ENCODE peak calls at places on chromosomes 3 and 15, in nine cellular contexts. One of them, this sample, is unnamed.

GRCh38 chr3:186394566-186395217 is 32.7 kb upstream of the DGKG start:
- DNase-seq in astrocyte: peak; percentile 53
- DNase-seq in ovary: no peak
- DNase-seq in retinal pigment epithelial cell: no peak
- DNase-seq in GM12878: no peak
- DNase-seq in GM23338: no peak
- DNase-seq in lung: no peak
- DNase-seq in endodermal cell: no peak
- DNase-seq in HFF-Myc: no peak
- DNase-seq in this sample: no peak

GRCh38 chr3:49020335-49021212 is 1.3 kb upstream of the NDUFAF3 start:
- DNase-seq in astrocyte: no peak
- DNase-seq in ovary: peak; percentile 64
- DNase-seq in retinal pigment epithelial cell: no peak
- DNase-seq in GM12878: no peak
- DNase-seq in GM23338: peak; percentile 66
- DNase-seq in lung: peak; percentile 61
- DNase-seq in endodermal cell: peak; percentile 72
- DNase-seq in HFF-Myc: no peak
- DNase-seq in this sample: no peak

GRCh38 chr15:43998607-43999006 is 171.8 kb downstream of the WDR76 start:
- DNase-seq in astrocyte: peak; percentile 75
- DNase-seq in ovary: no peak
- DNase-seq in retinal pigment epithelial cell: peak; percentile 62
- DNase-seq in GM12878: no peak
- DNase-seq in GM23338: peak; percentile 24
- DNase-seq in lung: no peak
- DNase-seq in endodermal cell: no peak
- DNase-seq in HFF-Myc: no peak
- DNase-seq in this sample: no peak

GRCh38 chr15:69193948-69194827 is 33.8 kb downstream of the GLCE start:
- DNase-seq in astrocyte: peak; percentile 62
- DNase-seq in ovary: no peak
- DNase-seq in retinal pigment epithelial cell: no peak
- DNase-seq in GM12878: no peak
- DNase-seq in GM23338: no peak
- DNase-seq in lung: no peak
- DNase-seq in endodermal cell: no peak
- DNase-seq in HFF-Myc: peak; percentile 16
- DNase-seq in this sample: no peak

GRCh38 chr3:58899159-58899952 is 150.5 kb downstream of the CFAP20DC start:
- DNase-seq in astrocyte: peak; percentile 36
- DNase-seq in ovary: peak; percentile 19
- DNase-seq in retinal pigment epithelial cell: no peak
- DNase-seq in GM12878: peak; percentile 63
- DNase-seq in GM23338: no peak
- DNase-seq in lung: peak; percentile 49
- DNase-seq in endodermal cell: peak; percentile 47
- DNase-seq in HFF-Myc: peak; percentile 38
- DNase-seq in this sample: no peak

GRCh38 chr15:78930577-78931388 is 14.1 kb downstream of the CTSH start:
- DNase-seq in astrocyte: peak; percentile 95
- DNase-seq in ovary: no peak
- DNase-seq in retinal pigment epithelial cell: peak; percentile 91
- DNase-seq in GM12878: no peak
- DNase-seq in GM23338: no peak
- DNase-seq in lung: no peak
- DNase-seq in endodermal cell: peak; percentile 37
- DNase-seq in HFF-Myc: peak; percentile 81
- DNase-seq in this sample: peak; percentile 77

GRCh38 chr15:44812029-44812517 is 75.7 kb downstream of the TRIM69 start:
- DNase-seq in astrocyte: no peak
- DNase-seq in ovary: no peak
- DNase-seq in retinal pigment epithelial cell: no peak
- DNase-seq in GM12878: no peak
- DNase-seq in GM23338: no peak
- DNase-seq in lung: no peak
- DNase-seq in endodermal cell: no peak
- DNase-seq in HFF-Myc: no peak
- DNase-seq in this sample: no peak

GRCh38 chr3:10557783-10558373 is 52.5 kb upstream of the ATP2B2 start:
- DNase-seq in astrocyte: peak; percentile 52
- DNase-seq in ovary: no peak
- DNase-seq in retinal pigment epithelial cell: no peak
- DNase-seq in GM12878: no peak
- DNase-seq in GM23338: no peak
- DNase-seq in lung: no peak
- DNase-seq in endodermal cell: peak; percentile 30
- DNase-seq in HFF-Myc: peak; percentile 15
- DNase-seq in this sample: no peak

GRCh38 chr3:119663885-119664284 is 3.5 kb upstream of the POPDC2 start:
- DNase-seq in astrocyte: no peak
- DNase-seq in ovary: no peak
- DNase-seq in retinal pigment epithelial cell: no peak
- DNase-seq in GM12878: no peak
- DNase-seq in GM23338: no peak
- DNase-seq in lung: no peak
- DNase-seq in endodermal cell: no peak
- DNase-seq in HFF-Myc: no peak
- DNase-seq in this sample: no peak

GRCh38 chr15:69232144-69232543 is 66.6 kb upstream of the PAQR5 start:
- DNase-seq in astrocyte: peak; percentile 0
- DNase-seq in ovary: no peak
- DNase-seq in retinal pigment epithelial cell: no peak
- DNase-seq in GM12878: no peak
- DNase-seq in GM23338: no peak
- DNase-seq in lung: no peak
- DNase-seq in endodermal cell: no peak
- DNase-seq in HFF-Myc: no peak
- DNase-seq in this sample: no peak

GRCh38 chr15:26106556-26106955 is 243.4 kb upstream of the ATP10A start:
- DNase-seq in astrocyte: no peak
- DNase-seq in ovary: no peak
- DNase-seq in retinal pigment epithelial cell: no peak
- DNase-seq in GM12878: no peak
- DNase-seq in GM23338: no peak
- DNase-seq in lung: no peak
- DNase-seq in endodermal cell: no peak
- DNase-seq in HFF-Myc: no peak
- DNase-seq in this sample: no peak

GRCh38 chr3:170178631-170179030 is 2.9 kb downstream of the PHC3 start:
- DNase-seq in astrocyte: no peak
- DNase-seq in ovary: no peak
- DNase-seq in retinal pigment epithelial cell: no peak
- DNase-seq in GM12878: no peak
- DNase-seq in GM23338: no peak
- DNase-seq in lung: no peak
- DNase-seq in endodermal cell: no peak
- DNase-seq in HFF-Myc: no peak
- DNase-seq in this sample: no peak

DNA sequence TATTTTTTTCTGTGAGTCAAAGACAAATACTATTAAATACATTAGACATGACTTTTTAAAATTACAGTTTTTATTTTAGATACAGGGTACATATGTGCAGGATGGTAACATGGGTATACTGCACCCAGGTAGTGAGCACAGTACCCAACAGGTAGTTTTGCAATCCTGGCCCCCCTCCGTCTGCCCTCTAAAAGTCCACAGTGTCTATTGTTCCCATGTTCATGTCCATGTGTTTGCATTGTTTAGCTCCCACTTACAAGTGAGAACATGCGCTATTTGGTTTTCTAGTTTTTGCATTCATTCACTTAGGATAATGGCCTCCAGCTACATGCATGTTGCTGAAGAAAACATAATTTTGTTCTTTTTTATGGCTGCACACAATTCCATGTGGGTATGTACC is 23.8 kb downstream of the C3orf70 start:
- DNase-seq in astrocyte: no peak
- DNase-seq in ovary: no peak
- DNase-seq in retinal pigment epithelial cell: no peak
- DNase-seq in GM12878: no peak
- DNase-seq in GM23338: no peak
- DNase-seq in lung: no peak
- DNase-seq in endodermal cell: no peak
- DNase-seq in HFF-Myc: no peak
- DNase-seq in this sample: no peak
- TF ChIP-seq CTCF in astrocyte: no peak
- TF ChIP-seq CTCF in ovary: no peak
- TF ChIP-seq CTCF in retinal pigment epithelial cell: no peak
- TF ChIP-seq CTCF in GM12878: no peak
- TF ChIP-seq CTCF in GM23338: no peak
- TF ChIP-seq CTCF in lung: no peak
- TF ChIP-seq CTCF in endodermal cell: no peak
- TF ChIP-seq CTCF in HFF-Myc: no peak
- TF ChIP-seq CTCF in this sample: no peak

GRCh38 chr15:68056097-68056865 is 2.2 kb downstream of the PIAS1 start:
- DNase-seq in astrocyte: peak; percentile 42
- DNase-seq in ovary: no peak
- DNase-seq in retinal pigment epithelial cell: no peak
- DNase-seq in GM12878: no peak
- DNase-seq in GM23338: no peak
- DNase-seq in lung: no peak
- DNase-seq in endodermal cell: no peak
- DNase-seq in HFF-Myc: no peak
- DNase-seq in this sample: no peak
- H3K4me3 ChIP-seq in astrocyte: peak overlapping the region; percentile 80
- H3K4me3 ChIP-seq in ovary: peak overlapping the region; percentile 100
- H3K4me3 ChIP-seq in retinal pigment epithelial cell: peak overlapping the region; percentile 91
- H3K4me3 ChIP-seq in GM12878: peak overlapping the region; percentile 68
- H3K4me3 ChIP-seq in GM23338: peak overlapping the region; percentile 89
- H3K4me3 ChIP-seq in lung: no peak overlapping the region
- H3K4me3 ChIP-seq in endodermal cell: peak overlapping the region; percentile 91
- H3K4me3 ChIP-seq in HFF-Myc: peak overlapping the region; percentile 86
- H3K4me3 ChIP-seq in this sample: no peak overlapping the region

GRCh38 chr3:129593595-129594339 is 12.7 kb downstream of the PLXND1 start:
- DNase-seq in astrocyte: no peak
- DNase-seq in ovary: no peak
- DNase-seq in retinal pigment epithelial cell: no peak
- DNase-seq in GM12878: no peak
- DNase-seq in GM23338: peak; percentile 68
- DNase-seq in lung: peak; percentile 53
- DNase-seq in endodermal cell: peak; percentile 82
- DNase-seq in HFF-Myc: no peak
- DNase-seq in this sample: no peak

GRCh38 chr3:129592362-129593150 is 13.9 kb downstream of the PLXND1 start:
- DNase-seq in astrocyte: no peak
- DNase-seq in ovary: peak; percentile 74
- DNase-seq in retinal pigment epithelial cell: no peak
- DNase-seq in GM12878: no peak
- DNase-seq in GM23338: peak; percentile 68
- DNase-seq in lung: peak; percentile 51
- DNase-seq in endodermal cell: peak; percentile 88
- DNase-seq in HFF-Myc: no peak
- DNase-seq in this sample: no peak

GRCh38 chr3:129594907-129595390 is 11.5 kb downstream of the PLXND1 start:
- DNase-seq in astrocyte: no peak
- DNase-seq in ovary: no peak
- DNase-seq in retinal pigment epithelial cell: no peak
- DNase-seq in GM12878: no peak
- DNase-seq in GM23338: no peak
- DNase-seq in lung: no peak
- DNase-seq in endodermal cell: no peak
- DNase-seq in HFF-Myc: no peak
- DNase-seq in this sample: no peak

GRCh38 chr3:129591932-129592331 is 14.5 kb downstream of the PLXND1 start:
- DNase-seq in astrocyte: no peak
- DNase-seq in ovary: no peak
- DNase-seq in retinal pigment epithelial cell: no peak
- DNase-seq in GM12878: no peak
- DNase-seq in GM23338: no peak
- DNase-seq in lung: no peak
- DNase-seq in endodermal cell: no peak
- DNase-seq in HFF-Myc: no peak
- DNase-seq in this sample: no peak

DNA sequence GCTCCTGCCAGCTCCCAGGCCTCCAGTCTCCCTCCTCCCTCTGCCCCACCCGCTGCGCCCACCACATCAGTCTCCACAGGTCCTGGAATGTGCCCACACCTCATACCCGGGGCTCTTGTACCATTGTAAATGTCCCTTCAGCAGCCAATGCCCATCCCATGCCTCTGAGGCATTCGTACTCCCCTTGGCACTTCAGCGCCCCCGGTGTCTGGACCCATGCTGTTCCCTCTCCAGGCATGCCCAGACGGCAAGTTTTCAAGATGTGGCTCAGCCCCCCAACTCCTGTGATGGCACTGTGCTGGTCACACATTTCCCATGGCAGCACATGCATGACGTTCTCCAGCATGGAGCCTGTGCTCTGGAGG is 13.3 kb downstream of the PLXND1 start:
- DNase-seq in astrocyte: no peak
- DNase-seq in ovary: no peak
- DNase-seq in retinal pigment epithelial cell: no peak
- DNase-seq in GM12878: no peak
- DNase-seq in GM23338: no peak
- DNase-seq in lung: no peak
- DNase-seq in endodermal cell: peak; percentile 77
- DNase-seq in HFF-Myc: no peak
- DNase-seq in this sample: no peak
- TF ChIP-seq CTCF in astrocyte: no peak
- TF ChIP-seq CTCF in ovary: no peak
- TF ChIP-seq CTCF in retinal pigment epithelial cell: peak; percentile 31
- TF ChIP-seq CTCF in GM12878: peak; percentile 7
- TF ChIP-seq CTCF in GM23338: peak; percentile 30
- TF ChIP-seq CTCF in lung: no peak
- TF ChIP-seq CTCF in endodermal cell: peak; percentile 6
- TF ChIP-seq CTCF in HFF-Myc: peak; percentile 4
- TF ChIP-seq CTCF in this sample: peak; percentile 34

GRCh38 chr15:32718082-32718821 is 448 bp downstream of the GREM1 start:
- DNase-seq in astrocyte: no peak
- DNase-seq in ovary: no peak
- DNase-seq in retinal pigment epithelial cell: no peak
- DNase-seq in GM12878: no peak
- DNase-seq in GM23338: peak; percentile 68
- DNase-seq in lung: no peak
- DNase-seq in endodermal cell: peak; percentile 78
- DNase-seq in HFF-Myc: no peak
- DNase-seq in this sample: no peak

GRCh38 chr15:32723171-32723948 is 5.6 kb downstream of the GREM1 start:
- DNase-seq in astrocyte: no peak
- DNase-seq in ovary: no peak
- DNase-seq in retinal pigment epithelial cell: no peak
- DNase-seq in GM12878: peak; percentile 37
- DNase-seq in GM23338: no peak
- DNase-seq in lung: no peak
- DNase-seq in endodermal cell: no peak
- DNase-seq in HFF-Myc: no peak
- DNase-seq in this sample: no peak

GRCh38 chr15:32721594-32721993 is 3.8 kb downstream of the GREM1 start:
- DNase-seq in astrocyte: peak; percentile 70
- DNase-seq in ovary: no peak
- DNase-seq in retinal pigment epithelial cell: no peak
- DNase-seq in GM12878: no peak
- DNase-seq in GM23338: no peak
- DNase-seq in lung: no peak
- DNase-seq in endodermal cell: no peak
- DNase-seq in HFF-Myc: no peak
- DNase-seq in this sample: no peak

GRCh38 chr15:32718822-32719716 is 1.3 kb downstream of the GREM1 start:
- DNase-seq in astrocyte: no peak
- DNase-seq in ovary: no peak
- DNase-seq in retinal pigment epithelial cell: no peak
- DNase-seq in GM12878: no peak
- DNase-seq in GM23338: peak; percentile 63
- DNase-seq in lung: no peak
- DNase-seq in endodermal cell: peak; percentile 77
- DNase-seq in HFF-Myc: no peak
- DNase-seq in this sample: no peak

GRCh38 chr15:32722126-32722525 is 4.3 kb downstream of the GREM1 start:
- DNase-seq in astrocyte: no peak
- DNase-seq in ovary: no peak
- DNase-seq in retinal pigment epithelial cell: no peak
- DNase-seq in GM12878: no peak
- DNase-seq in GM23338: no peak
- DNase-seq in lung: no peak
- DNase-seq in endodermal cell: no peak
- DNase-seq in HFF-Myc: no peak
- DNase-seq in this sample: no peak
- H3K4me3 ChIP-seq in astrocyte: peak overlapping the region; percentile 8
- H3K4me3 ChIP-seq in ovary: no peak overlapping the region
- H3K4me3 ChIP-seq in retinal pigment epithelial cell: no peak overlapping the region
- H3K4me3 ChIP-seq in GM12878: no peak overlapping the region
- H3K4me3 ChIP-seq in GM23338: no peak overlapping the region
- H3K4me3 ChIP-seq in lung: no peak overlapping the region
- H3K4me3 ChIP-seq in endodermal cell: no peak overlapping the region
- H3K4me3 ChIP-seq in HFF-Myc: no peak overlapping the region
- H3K4me3 ChIP-seq in this sample: no peak overlapping the region

This sample was measured in kidney epithelial cell.